ENCODE peak calls at places on chromosomes 2 and 18, in seven cellular contexts. T is dorsolateral prefrontal cortex; Y is NCI-H2107; I is activated T-cell treated with anti-CD3 and anti-CD28 coated beads, Interleukin-2, amount 50 U/mL, for 72 hours; R is NCI-H187; W is activated T-helper 1 cell treated with Interleukin-2 at 50 U/mL for 16 hours; M is lung microvascular endothelial cell. J is an unnamed sample.

GRCh38 chr2:196987654-196988364 is 61.3 kb upstream of the PGAP1 start:
- DNase-seq in T (no peak), Y (peak), I (peak), R (peak), W (no peak), M (peak), J (peak)

GRCh38 chr2:4992226-4992625 is 700.0 kb upstream of the SOX11 start:
- DNase-seq in T (no peak), Y (no peak), I (no peak), R (peak), W (no peak), M (no peak), J (no peak)

GRCh38 chr2:227317834-227318233 is 7.2 kb upstream of the MFF start:
- DNase-seq in T (no peak), Y (no peak), I (no peak), R (no peak), W (no peak), M (no peak), J (no peak)

GRCh38 chr18:24014986-24015896 is 687 bp downstream of the TTC39C start:
- DNase-seq in T (peak), Y (no peak), I (peak), R (no peak), W (peak), M (peak), J (no peak)

GRCh38 chr2:215332876-215333600 is 21.2 kb downstream of the ATIC start:
- DNase-seq in T (no peak), Y (peak), I (no peak), R (no peak), W (no peak), M (no peak), J (no peak)

GRCh38 chr2:191150121-191150450 is 708 bp downstream of the STAT4 start:
- DNase-seq in T (no peak), Y (no peak), I (no peak), R (no peak), W (no peak), M (no peak), J (no peak)

GRCh38 chr18:79572093-79572780 is 107.4 kb upstream of the CTDP1 start:
- DNase-seq in T (peak), Y (no peak), I (no peak), R (no peak), W (no peak), M (no peak), J (no peak)

GRCh38 chr2:230347659-230348305 is 20.8 kb downstream of the SP140L start:
- DNase-seq in T (no peak), Y (no peak), I (peak), R (no peak), W (no peak), M (peak), J (no peak)

GRCh38 chr2:21165350-21165749 is 41.6 kb downstream of the TDRD15 start:
- DNase-seq in T (no peak), Y (no peak), I (no peak), R (no peak), W (no peak), M (no peak), J (no peak)

GRCh38 chr2:240138275-240138984 is 2.0 kb downstream of the OTOS start:
- DNase-seq in T (no peak), Y (no peak), I (no peak), R (no peak), W (no peak), M (no peak), J (no peak)

GRCh38 chr2:127582863-127583861 is 47.7 kb downstream of the MYO7B start:
- DNase-seq in T (no peak), Y (no peak), I (no peak), R (no peak), W (no peak), M (no peak), J (no peak)

GRCh38 chr2:126990605-126991532 is 92.2 kb downstream of the TEX51 start:
- DNase-seq in T (no peak), Y (no peak), I (no peak), R (no peak), W (no peak), M (no peak), J (no peak)

GRCh38 chr2:10091182-10091932 is 11.1 kb upstream of the CYS1 start:
- DNase-seq in T (no peak), Y (no peak), I (peak), R (no peak), W (no peak), M (no peak), J (no peak)

GRCh38 chr2:69298261-69298660 is 88.8 kb downstream of the GFPT1 start:
- DNase-seq in T (no peak), Y (no peak), I (no peak), R (no peak), W (no peak), M (peak), J (no peak)

GRCh38 chr2:188788621-188789020 is 185.6 kb upstream of the COL3A1 start:
- DNase-seq in T (no peak), Y (no peak), I (no peak), R (no peak), W (no peak), M (peak), J (no peak)

GRCh38 chr18:5304232-5304631 is 8.7 kb upstream of the ZBTB14 start:
- DNase-seq in T (no peak), Y (no peak), I (no peak), R (no peak), W (no peak), M (no peak), J (no peak)

GRCh38 chr2:156458229-156458584 is 22.0 kb downstream of the GPD2 start:
- DNase-seq in T (no peak), Y (no peak), I (no peak), R (no peak), W (no peak), M (no peak), J (no peak)

GRCh38 chr2:57880446-57880845 is 166.2 kb upstream of the VRK2 start:
- DNase-seq in T (no peak), Y (no peak), I (no peak), R (no peak), W (no peak), M (no peak), J (no peak)

GRCh38 chr18:35524236-35524635 is 26.5 kb upstream of the INO80C start:
- DNase-seq in T (no peak), Y (no peak), I (no peak), R (no peak), W (no peak), M (peak), J (no peak)

GRCh38 chr2:217920879-217921603 is 81.8 kb downstream of the TNS1 start:
- DNase-seq in T (no peak), Y (no peak), I (no peak), R (no peak), W (no peak), M (peak), J (no peak)

GRCh38 chr2:184053326-184053725 is 545.0 kb upstream of the ZNF804A start:
- DNase-seq in T (no peak), Y (no peak), I (no peak), R (no peak), W (no peak), M (peak), J (no peak)

GRCh38 chr2:173075781-173076556 is at the start of gene MAP3K20:
- DNase-seq in T (peak), Y (peak), I (peak), R (no peak), W (no peak), M (peak), J (peak)

GRCh38 chr2:225318440-225318839 is 81.1 kb upstream of the NYAP2 start:
- DNase-seq in T (no peak), Y (no peak), I (no peak), R (no peak), W (no peak), M (no peak), J (no peak)

GRCh38 chr2:62010632-62011276 is 105.3 kb downstream of the COMMD1 start:
- DNase-seq in T (no peak), Y (no peak), I (no peak), R (no peak), W (no peak), M (no peak), J (no peak)

GRCh38 chr2:180203972-180204371 is 196.9 kb upstream of the CWC22 start:
- DNase-seq in T (no peak), Y (no peak), I (no peak), R (no peak), W (no peak), M (no peak), J (no peak)